ENCODE peak calls at places on chromosomes 16 and 17, in four cellular contexts. G is cardiac fibroblast, S is GM20000, L is AG10803. M is an unnamed sample.

GRCh38 chr16:70691223-70692129 is 5.6 kb upstream of the MTSS2 start:
- DNase-seq in G (peak), L (peak), S (no peak), M (no peak)

GRCh38 chr16:27339180-27339579 is 25.4 kb downstream of the IL4R start:
- DNase-seq in S (no peak), G (no peak), L (no peak), M (no peak)

GRCh38 chr17:11871773-11872172 is 125.5 kb downstream of the ZNF18 start:
- DNase-seq in S (no peak), L (no peak), G (no peak), M (no peak)

GRCh38 chr16:26643519-26643918 is 423.2 kb upstream of the C16orf82 start:
- DNase-seq in G (no peak), L (no peak), S (no peak), M (no peak)

GRCh38 chr16:23296994-23297393 is 5.1 kb upstream of the SCNN1B start:
- DNase-seq in L (no peak), G (no peak), S (peak), M (peak)

GRCh38 chr16:87048038-87048743 is 269.0 kb downstream of the C16orf95 start:
- DNase-seq in G (no peak), S (no peak), L (no peak), M (no peak)

GRCh38 chr17:2975469-2975958 is 87.9 kb downstream of the OR1D5 start:
- DNase-seq in L (no peak), S (no peak), G (no peak), M (no peak)

GRCh38 chr17:41446806-41447205 is 6.0 kb upstream of the KRT38 start:
- DNase-seq in G (peak), S (no peak), L (peak), M (no peak)

GRCh38 chr16:75244225-75244792 is 7.1 kb downstream of the BCAR1 start:
- DNase-seq in S (no peak), G (peak), L (peak), M (no peak)

GRCh38 chr17:74114881-74115470 is 88.5 kb upstream of the RPL38 start:
- DNase-seq in S (no peak), G (no peak), L (no peak), M (no peak)

GRCh38 chr16:84785843-84786538 is 33.8 kb upstream of the CRISPLD2 start:
- DNase-seq in G (peak), S (no peak), L (peak), M (no peak)

DNA sequence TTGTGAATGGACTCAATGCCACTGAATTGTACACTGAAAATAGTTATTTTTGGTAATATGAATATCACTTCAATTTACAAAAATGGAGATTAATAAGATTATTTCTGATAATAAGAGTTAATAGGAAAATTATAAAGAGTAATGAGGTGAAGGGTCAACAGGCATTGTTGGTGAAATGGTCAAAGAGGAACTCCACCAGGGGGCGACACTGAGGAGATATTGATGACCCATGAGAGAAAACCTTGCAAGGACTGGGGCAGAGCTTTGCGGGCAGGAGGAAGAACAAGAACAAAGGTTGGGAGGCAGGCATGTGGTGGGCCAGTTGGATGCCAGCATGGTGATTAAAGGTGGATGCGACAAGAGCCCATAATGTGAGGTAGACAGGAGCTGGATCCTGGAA is 74.0 kb upstream of the XYLT1 start:
- DNase-seq in L (no peak), S (no peak), G (no peak), M (no peak)
- TF ChIP-seq CTCF in L (peak), S (no peak), G (no peak), M (peak)

GRCh38 chr17:76528528-76529223 is 8.8 kb downstream of the CYGB start:
- DNase-seq in L (peak), S (no peak), G (peak), M (no peak)

GRCh38 chr17:76529643-76530488 is 7.6 kb downstream of the CYGB start:
- DNase-seq in S (no peak), G (peak), L (peak), M (no peak)

GRCh38 chr17:76529224-76529642 is 8.3 kb downstream of the CYGB start:
- DNase-seq in S (no peak), L (peak), G (peak), M (no peak)

GRCh38 chr17:76528156-76528527 is 9.4 kb downstream of the CYGB start:
- DNase-seq in S (no peak), L (no peak), G (no peak), M (peak)

GRCh38 chr17:76527430-76528111 is 9.9 kb downstream of the CYGB start:
- DNase-seq in G (peak), L (peak), S (peak), M (peak)
- TF ChIP-seq CTCF in G (peak), L (no peak), S (no peak), M (no peak)

DNA sequence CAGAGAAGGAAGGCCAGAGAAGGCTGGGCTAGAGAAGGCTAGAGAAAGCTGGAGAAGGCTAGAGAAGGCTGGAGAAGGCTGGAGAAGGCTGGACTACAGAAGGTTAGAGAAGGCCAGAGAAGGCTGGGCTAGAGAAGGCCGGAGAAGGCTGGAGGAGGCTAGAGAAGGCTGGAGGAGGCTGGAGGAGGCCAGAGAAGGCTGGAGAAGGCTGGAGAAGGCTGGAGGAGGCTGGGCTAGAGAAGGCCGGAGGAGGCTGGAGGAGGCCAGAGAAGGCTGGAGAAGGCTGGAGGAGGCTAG is 6.4 kb upstream of the OGFOD3 start:
- DNase-seq in G (no peak), L (no peak), S (no peak), M (no peak)
- TF ChIP-seq CTCF in G (no peak), L (no peak), S (no peak), M (no peak)

GRCh38 chr16:6016530-6017184 is 919.1 kb upstream of the EEF2KMT start:
- DNase-seq in G (peak), L (no peak), S (peak), M (no peak)
- TF ChIP-seq CTCF in G (no peak), L (no peak), S (no peak), M (no peak)

GRCh38 chr17:58282442-58282841 is 1.7 kb upstream of the MPO start:
- DNase-seq in S (no peak), G (no peak), L (no peak), M (no peak)
- TF ChIP-seq CTCF in S (no peak), G (no peak), L (no peak), M (no peak)